ENCODE peak calls at places on chromosomes 1 and 21, in six cellular contexts. I is IMR-90; E is left lung; K is CD8-positive, alpha-beta T cell; Y is upper lobe of right lung; R is lower lobe of right lung. V is an unnamed sample. For H3K4me1, the result is how much of the 10 kb centered on the place peaks cover.

GRCh38 chr1:41662656-41663437 is 178.4 kb upstream of the EDN2 start:
- DNase-seq in I (peak), E (peak), K (no peak), Y (peak), R (peak), V (peak)

GRCh38 chr1:75135829-75136142 is 1.6 kb downstream of the LHX8 start:
- DNase-seq in I (no peak), E (no peak), K (no peak), Y (no peak), R (no peak), V (no peak)

GRCh38 chr1:219954736-219955421 is 26.5 kb upstream of the SLC30A10 start:
- DNase-seq in I (no peak), E (no peak), K (no peak), Y (no peak), R (no peak), V (no peak)

GRCh38 chr1:27332536-27333281 is 9.1 kb upstream of the SYTL1 start:
- DNase-seq in I (peak), E (peak), K (peak), Y (no peak), R (peak), V (peak)

GRCh38 chr1:174815036-174815435 is 184.7 kb upstream of the CACYBP start:
- DNase-seq in I (peak), E (no peak), K (no peak), Y (no peak), R (no peak), V (no peak)

GRCh38 chr1:35932941-35933340 is 2.0 kb downstream of the AGO3 start:
- DNase-seq in I (no peak), E (no peak), K (no peak), Y (no peak), R (no peak), V (no peak)

GRCh38 chr1:223700388-223700918 is 11.9 kb upstream of the CAPN2 start:
- DNase-seq in I (peak), E (no peak), K (no peak), Y (no peak), R (no peak), V (peak)

GRCh38 chr1:172609528-172609927 is 49.4 kb upstream of the FASLG start:
- DNase-seq in I (no peak), E (no peak), K (no peak), Y (no peak), R (no peak), V (peak)

GRCh38 chr1:39691383-39692151 is at the start of gene HPCAL4:
- DNase-seq in I (peak), E (peak), K (peak), Y (peak), R (peak), V (peak)

GRCh38 chr1:225627304-225627947 is 25.5 kb downstream of the ENAH start:
- DNase-seq in I (no peak), E (no peak), K (no peak), Y (no peak), R (no peak), V (no peak)

GRCh38 chr1:209675567-209676154 is 449 bp downstream of the G0S2 start:
- DNase-seq in I (peak), E (peak), K (no peak), Y (peak), R (peak), V (peak)

GRCh38 chr1:49389699-49390098 is 613.0 kb upstream of the BEND5 start:
- DNase-seq in I (no peak), E (no peak), K (no peak), Y (no peak), R (no peak), V (no peak)

GRCh38 chr1:171801395-171801990 is 20.0 kb downstream of the METTL13 start:
- DNase-seq in I (peak), E (no peak), K (no peak), Y (no peak), R (no peak), V (peak)

GRCh38 chr1:94903318-94904009 is 23.4 kb downstream of the CNN3 start:
- DNase-seq in I (peak), E (no peak), K (no peak), Y (no peak), R (no peak), V (no peak)

GRCh38 chr1:116724765-116725375 is 29.4 kb upstream of the CD2 start:
- DNase-seq in I (peak), E (no peak), K (peak), Y (no peak), R (no peak), V (peak)

GRCh38 chr1:41328780-41329640 is 32.2 kb upstream of the FOXO6 start:
- DNase-seq in I (no peak), E (no peak), K (peak), Y (no peak), R (no peak), V (no peak)

GRCh38 chr1:116763787-116764465 is 9.7 kb downstream of the CD2 start:
- DNase-seq in I (no peak), E (no peak), K (no peak), Y (no peak), R (no peak), V (peak)

GRCh38 chr1:205998457-205999241 is 4.5 kb downstream of the RAB7B start:
- DNase-seq in I (no peak), E (no peak), K (no peak), Y (peak), R (no peak), V (peak)

GRCh38 chr21:44930543-44930981 is 9.3 kb upstream of the SLX9 start:
- DNase-seq in I (no peak), E (peak), K (peak), Y (peak), R (peak), V (no peak)

DNA sequence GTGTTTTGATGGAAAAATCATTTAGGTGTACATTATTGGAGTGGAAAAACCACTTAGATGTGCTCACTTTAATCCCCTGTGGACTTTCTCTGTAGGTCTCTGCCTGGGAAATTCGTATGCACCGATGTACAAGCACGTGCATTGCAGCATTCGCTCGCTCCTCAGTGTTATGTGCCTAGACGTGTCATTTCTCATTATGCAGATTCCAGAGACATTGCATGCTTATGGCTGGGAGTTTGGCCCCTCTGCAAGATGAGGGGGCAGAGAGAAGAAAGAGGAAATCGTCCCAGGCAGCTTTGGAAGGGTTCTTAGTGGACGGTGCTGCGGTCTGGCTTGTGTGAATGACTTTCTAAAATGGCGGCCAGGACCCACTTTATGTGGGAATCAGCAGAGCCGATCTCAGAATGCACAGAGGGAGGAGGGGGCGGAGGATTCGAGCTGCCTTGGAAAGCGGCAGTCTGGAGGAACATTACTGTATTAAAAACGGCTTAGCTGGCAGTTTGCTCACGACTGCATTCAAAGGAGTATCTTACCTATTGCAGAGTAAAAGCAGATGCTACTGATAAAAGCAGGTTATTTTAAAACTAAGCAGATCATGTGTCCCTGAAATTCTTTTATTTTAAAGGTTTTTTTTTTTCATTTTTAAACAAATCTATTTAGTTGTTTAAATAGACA is 2.4 kb downstream of the SPEN start:
- DNase-seq in I (peak), E (no peak), K (no peak), Y (no peak), R (no peak), V (peak)
- H3K4me1 ChIP-seq in I (under half), E (half or more), K (under half), Y (under half), R (under half), V (under half)

DNA sequence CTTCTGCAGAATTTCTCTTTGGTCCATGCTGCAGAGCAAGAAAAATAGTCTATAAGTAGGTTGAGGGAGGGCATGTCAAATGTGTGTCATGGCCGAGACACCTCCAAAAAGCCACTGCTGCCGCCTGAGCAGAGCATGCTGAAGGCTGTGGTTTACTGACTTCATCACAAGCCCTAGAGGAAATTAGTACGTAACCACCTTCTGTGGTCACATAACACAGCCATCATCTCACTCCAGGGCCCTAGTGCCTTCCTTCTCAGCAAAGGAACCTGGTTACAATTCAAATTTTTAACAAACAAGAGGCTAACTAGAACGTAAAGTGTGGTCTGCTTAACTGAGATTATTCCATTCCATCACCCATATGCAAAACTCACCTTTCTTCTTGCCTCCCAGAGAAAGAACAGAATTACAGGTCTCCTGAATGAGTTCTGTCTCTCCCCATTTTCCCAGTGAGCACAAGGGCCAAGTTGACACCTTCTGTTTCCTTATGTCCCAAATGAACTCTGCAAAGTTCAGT is at the start of gene PTPN22:
- DNase-seq in I (peak), E (peak), K (peak), Y (peak), R (peak), V (no peak)
- H3K27ac ChIP-seq in I (no peak), E (peak), K (peak), Y (peak), R (peak), V (no peak)

GRCh38 chr1:52549267-52549666 is 3.6 kb downstream of the TUT4 start:
- DNase-seq in I (no peak), E (no peak), K (no peak), Y (no peak), R (no peak), V (no peak)

GRCh38 chr1:52551476-52552235 is 1.2 kb downstream of the TUT4 start:
- DNase-seq in I (peak), E (no peak), K (peak), Y (no peak), R (no peak), V (peak)

GRCh38 chr1:52552236-52552504 is 722 bp downstream of the TUT4 start:
- DNase-seq in I (peak), E (no peak), K (peak), Y (no peak), R (peak), V (peak)

GRCh38 chr1:52552505-52553371 is at the start of gene TUT4:
- DNase-seq in I (peak), E (peak), K (peak), Y (peak), R (peak), V (peak)

DNA sequence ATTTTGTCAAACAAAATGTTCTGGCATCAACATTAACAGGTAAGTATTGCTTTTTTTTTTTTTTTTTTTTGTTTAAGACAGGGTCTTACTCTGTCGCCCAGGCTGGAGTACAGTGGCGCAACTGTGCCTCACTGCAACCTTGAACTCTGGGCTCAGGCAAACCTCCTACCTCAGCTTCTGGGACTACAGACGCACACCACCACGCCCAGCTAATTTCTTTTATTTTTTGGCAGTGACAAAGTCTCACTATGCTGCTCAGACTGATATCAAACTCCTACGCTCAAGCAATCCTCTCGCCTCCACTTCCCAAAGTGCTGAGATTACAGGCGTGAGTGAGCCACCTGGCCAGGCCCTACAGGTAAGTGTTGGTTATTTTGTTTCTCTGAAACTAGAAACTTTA is 2.4 kb downstream of the TUT4 start:
- DNase-seq in I (no peak), E (no peak), K (no peak), Y (no peak), R (no peak), V (no peak)
- H3K4me3 ChIP-seq in I (no peak), E (no peak), K (no peak), Y (no peak), R (no peak), V (no peak)

GRCh38 chr1:23449918-23450317 is 25.4 kb upstream of the TCEA3 start:
- DNase-seq in I (no peak), E (no peak), K (no peak), Y (peak), R (no peak), V (no peak)

GRCh38 chr1:23452011-23452411 is 27.5 kb upstream of the TCEA3 start:
- DNase-seq in I (peak), E (peak), K (peak), Y (peak), R (peak), V (no peak)

GRCh38 chr1:23450894-23451293 is 26.3 kb upstream of the TCEA3 start:
- DNase-seq in I (no peak), E (no peak), K (no peak), Y (no peak), R (no peak), V (no peak)

GRCh38 chr1:23453455-23454000 is 29.0 kb upstream of the TCEA3 start:
- DNase-seq in I (no peak), E (no peak), K (no peak), Y (no peak), R (no peak), V (no peak)

DNA sequence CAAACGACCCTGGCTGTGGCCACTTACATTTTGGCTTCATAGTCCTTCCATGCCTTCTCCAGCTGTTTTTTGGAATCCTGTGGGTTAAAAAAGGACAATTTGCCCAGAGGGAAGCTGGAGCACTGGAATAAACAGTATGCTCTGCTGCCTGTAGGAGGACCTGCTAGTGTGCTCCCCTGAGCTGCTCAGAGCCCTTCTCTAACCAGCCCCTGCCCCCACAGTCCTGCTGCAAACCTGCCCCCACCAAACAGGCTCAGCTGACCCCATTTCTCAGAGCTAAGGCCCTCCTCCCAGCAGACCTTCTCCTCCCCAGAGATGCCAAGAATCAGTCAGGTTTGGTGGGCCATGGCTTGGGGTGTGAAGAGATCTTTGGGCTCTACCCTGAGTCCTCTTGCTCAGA is 26.9 kb upstream of the TCEA3 start:
- DNase-seq in I (no peak), E (no peak), K (no peak), Y (no peak), R (no peak), V (no peak)
- H3K4me1 ChIP-seq in I (under half), E (under half), K (under half), Y (under half), R (under half), V (under half)

V was measured in cardiac muscle cell.